ENCODE peak calls at places on chromosomes 16 and 17, in ten cellular contexts. H is fibroblast of lung, M is GM23248, L is A549, G is neural progenitor cell, S is K562, E is mesenchymal stem cell, P is neuronal stem cell, V is OCI-LY7, A is PC-3. W is an unnamed sample.

GRCh38 chr16:66491716-66492064 is 58.2 kb downstream of the TK2 start:
- DNase-seq in H (no peak), M (no peak), L (no peak), G (no peak), S (no peak), E (no peak), P (no peak), V (no peak), A (no peak), W (no peak)

GRCh38 chr16:65822148-65822547 is 544.3 kb upstream of the CDH5 start:
- DNase-seq in H (no peak), M (no peak), L (no peak), G (no peak), S (no peak), E (no peak), P (no peak), V (no peak), A (no peak), W (no peak)

GRCh38 chr17:75783069-75783783 is 1.4 kb upstream of the UNK start:
- DNase-seq in H (peak), M (peak), L (no peak), G (no peak), S (no peak), E (peak), P (no peak), V (peak), A (peak), W (peak)

GRCh38 chr16:51116353-51116752 is 34.7 kb downstream of the SALL1 start:
- DNase-seq in H (no peak), M (no peak), L (no peak), G (no peak), S (no peak), E (no peak), P (no peak), V (no peak), A (no peak), W (no peak)

GRCh38 chr17:1606352-1606985 is 22.2 kb downstream of the SLC43A2 start:
- DNase-seq in H (no peak), M (no peak), L (no peak), G (no peak), S (no peak), E (no peak), P (no peak), V (no peak), A (no peak), W (no peak)

GRCh38 chr16:21684199-21684598 is 20.4 kb downstream of the OTOA start:
- DNase-seq in H (no peak), M (peak), L (no peak), G (peak), S (peak), E (no peak), P (no peak), V (peak), A (no peak), W (no peak)

GRCh38 chr17:55887531-55887930 is 136.7 kb downstream of the PCTP start:
- DNase-seq in H (no peak), M (no peak), L (no peak), G (no peak), S (no peak), E (no peak), P (no peak), V (no peak), A (no peak), W (no peak)

GRCh38 chr17:17042851-17043667 is 802 bp downstream of the MPRIP start:
- DNase-seq in H (peak), M (peak), L (no peak), G (peak), S (no peak), E (peak), P (peak), V (peak), A (peak), W (peak)

GRCh38 chr16:5000573-5001001 is 33.1 kb downstream of the NAGPA start:
- DNase-seq in H (no peak), M (no peak), L (no peak), G (no peak), S (no peak), E (no peak), P (no peak), V (no peak), A (no peak), W (no peak)

GRCh38 chr16:11499295-11500089 is 87.2 kb downstream of the LITAF start:
- DNase-seq in H (no peak), M (no peak), L (peak), G (no peak), S (no peak), E (no peak), P (no peak), V (no peak), A (peak), W (no peak)

GRCh38 chr16:84508502-84508901 is 4.0 kb upstream of the MEAK7 start:
- DNase-seq in H (no peak), M (no peak), L (no peak), G (no peak), S (no peak), E (no peak), P (no peak), V (peak), A (no peak), W (no peak)

GRCh38 chr16:24745791-24746190 is 16.3 kb downstream of the TNRC6A start:
- DNase-seq in H (no peak), M (no peak), L (no peak), G (no peak), S (no peak), E (no peak), P (no peak), V (no peak), A (no peak), W (no peak)

DNA sequence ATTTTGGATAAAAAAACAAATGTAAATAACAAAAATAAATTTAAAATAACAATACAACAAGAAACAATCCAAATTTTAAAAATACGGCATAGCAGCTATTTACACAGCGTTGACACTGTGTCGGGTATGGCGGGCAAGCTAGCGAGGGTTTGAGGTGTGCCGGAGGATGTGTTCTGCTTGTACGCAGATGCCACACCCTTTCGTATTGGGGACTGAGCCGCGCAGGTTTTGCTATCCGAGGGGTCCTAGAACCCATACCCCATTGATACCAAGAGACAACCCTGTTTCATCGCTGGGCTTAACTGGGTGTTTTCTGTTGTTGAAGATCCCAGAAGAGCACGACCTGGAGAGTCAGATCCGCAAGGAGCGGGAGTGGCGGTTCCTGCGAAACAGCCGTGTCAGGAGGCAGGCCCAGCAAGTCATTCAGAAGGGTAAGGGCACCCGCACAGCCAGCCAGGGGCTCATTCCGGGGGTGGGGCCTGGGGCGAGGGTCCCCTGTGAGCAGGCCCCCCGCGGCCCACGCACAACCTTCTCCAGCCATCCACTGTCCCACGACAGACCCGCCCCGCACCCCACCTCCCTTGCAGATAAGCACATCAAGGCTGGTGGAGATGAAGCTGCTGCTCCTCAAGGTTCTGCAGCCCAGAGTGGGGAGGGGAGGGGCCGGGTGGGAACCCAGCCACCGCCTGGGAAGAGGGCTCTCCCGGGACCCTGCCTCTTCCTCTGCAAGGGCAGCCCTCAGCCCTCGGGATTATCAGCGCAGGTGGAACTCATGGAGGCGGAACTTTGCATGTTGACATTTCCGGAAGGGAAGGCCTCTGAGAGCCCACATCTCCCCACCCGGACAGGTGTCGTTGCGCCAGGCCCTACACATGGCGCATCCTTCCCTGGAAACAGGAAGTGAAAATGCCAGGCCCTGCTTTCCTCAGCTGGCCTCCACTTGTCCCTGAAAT is 51.2 kb upstream of the CHMP6 start:
- DNase-seq in H (no peak), M (no peak), L (no peak), G (no peak), S (no peak), E (no peak), P (no peak), V (peak), A (no peak), W (no peak)
- H3K4me2 ChIP-seq in H (no peak), M (no peak), L (no peak), G (no peak), S (no peak), E (no peak), P (no peak), V (peak), A (no peak), W (no peak)

DNA sequence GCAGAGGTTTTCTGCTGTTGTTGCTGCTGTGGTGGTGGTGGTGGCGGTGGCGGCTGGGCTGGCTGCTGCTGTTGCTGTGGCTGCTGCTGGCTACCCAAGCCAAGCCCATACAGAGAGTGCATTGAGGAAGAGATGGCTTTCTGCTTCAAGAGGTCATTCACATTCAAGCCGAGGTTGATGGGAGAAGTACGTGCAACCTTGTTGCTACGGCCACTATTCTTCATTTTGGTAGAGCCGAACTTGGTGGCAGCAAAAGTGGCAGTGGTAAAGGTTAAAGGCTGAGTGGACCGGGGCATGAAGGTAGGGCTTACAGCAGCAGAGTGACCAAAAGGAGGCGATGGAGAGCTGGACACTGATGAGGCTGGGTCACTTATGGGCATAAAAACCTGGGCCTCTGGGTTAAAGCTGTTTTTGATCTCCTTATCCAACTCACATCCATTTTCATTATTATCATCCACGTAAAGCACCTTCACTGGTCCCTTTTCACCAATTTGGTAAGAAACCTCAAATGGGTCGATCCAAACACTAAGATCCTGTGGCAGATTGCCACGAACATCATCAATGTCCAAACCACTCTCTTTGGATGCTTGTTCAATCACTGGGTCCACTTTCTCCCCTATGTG is 2.8 kb downstream of the TOB1 start:
- DNase-seq in H (peak), M (peak), L (no peak), G (peak), S (no peak), E (peak), P (no peak), V (peak), A (peak), W (peak)
- H3K4me3 ChIP-seq in H (peak), M (peak), L (peak), G (no peak), S (no peak), E (no peak), P (no peak), V (no peak), A (peak), W (no peak)

DNA sequence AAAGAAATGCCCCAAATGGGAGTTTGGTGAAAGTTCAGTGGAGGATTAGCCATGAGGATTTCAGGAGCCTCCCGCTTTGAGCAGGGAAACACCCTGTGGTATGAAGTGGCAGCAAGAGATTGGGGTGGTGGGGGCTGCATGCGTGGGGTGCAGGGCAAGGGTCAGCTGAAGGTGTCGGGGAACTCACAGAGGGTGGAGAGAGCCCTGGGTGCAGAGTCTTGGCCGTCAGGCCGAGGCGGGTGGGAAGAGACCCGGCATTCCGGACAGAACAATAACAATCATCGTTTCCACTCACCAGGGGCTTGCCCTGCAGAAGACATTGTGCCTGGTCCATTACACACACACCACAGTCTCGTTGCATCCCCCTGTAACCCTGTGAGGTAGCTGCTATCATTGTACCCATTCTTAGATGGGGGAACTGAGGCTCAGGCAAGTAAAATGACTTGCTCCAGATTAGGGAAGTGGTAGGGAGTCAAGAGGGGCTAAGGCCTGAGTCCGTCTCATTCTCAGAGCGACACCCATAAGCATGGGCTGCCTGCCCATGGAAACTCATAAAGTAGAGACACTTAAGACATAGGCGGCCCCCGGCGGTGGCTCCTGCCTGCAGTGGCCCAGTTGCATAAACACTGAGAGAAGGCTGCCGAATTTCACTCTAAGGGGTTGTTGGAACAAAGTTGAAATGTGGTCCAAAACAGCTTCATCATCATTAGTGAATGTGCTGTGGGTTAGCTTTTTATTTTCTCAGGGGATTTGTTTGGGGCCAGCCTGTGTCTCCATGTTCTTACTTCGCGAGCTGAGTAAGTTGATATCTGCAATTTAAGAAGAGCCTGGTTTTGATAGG is 93.3 kb downstream of the CMIP start:
- DNase-seq in H (peak), M (peak), L (no peak), G (no peak), S (no peak), E (no peak), P (no peak), V (peak), A (no peak), W (no peak)
- H3K4me2 ChIP-seq in H (no peak), M (peak), L (peak), G (no peak), S (no peak), E (no peak), P (no peak), V (no peak), A (no peak), W (no peak)

GRCh38 chr17:12790806-12791148 is 1.5 kb downstream of the ARHGAP44 start:
- DNase-seq in H (no peak), M (no peak), L (no peak), G (no peak), S (no peak), E (no peak), P (no peak), V (no peak), A (no peak), W (no peak)

GRCh38 chr17:12789075-12789975 is at the start of gene ARHGAP44:
- DNase-seq in H (peak), M (peak), L (peak), G (peak), S (peak), E (peak), P (peak), V (peak), A (peak), W (no peak)

GRCh38 chr17:12794919-12795517 is 5.7 kb downstream of the ARHGAP44 start:
- DNase-seq in H (no peak), M (no peak), L (no peak), G (no peak), S (no peak), E (no peak), P (no peak), V (no peak), A (no peak), W (no peak)

GRCh38 chr17:12789976-12790805 is 893 bp downstream of the ARHGAP44 start:
- DNase-seq in H (no peak), M (no peak), L (no peak), G (peak), S (no peak), E (no peak), P (peak), V (no peak), A (no peak), W (no peak)
- H3K4me3 ChIP-seq in H (peak), M (peak), L (peak), G (peak), S (peak), E (peak), P (peak), V (peak), A (peak), W (no peak)

DNA sequence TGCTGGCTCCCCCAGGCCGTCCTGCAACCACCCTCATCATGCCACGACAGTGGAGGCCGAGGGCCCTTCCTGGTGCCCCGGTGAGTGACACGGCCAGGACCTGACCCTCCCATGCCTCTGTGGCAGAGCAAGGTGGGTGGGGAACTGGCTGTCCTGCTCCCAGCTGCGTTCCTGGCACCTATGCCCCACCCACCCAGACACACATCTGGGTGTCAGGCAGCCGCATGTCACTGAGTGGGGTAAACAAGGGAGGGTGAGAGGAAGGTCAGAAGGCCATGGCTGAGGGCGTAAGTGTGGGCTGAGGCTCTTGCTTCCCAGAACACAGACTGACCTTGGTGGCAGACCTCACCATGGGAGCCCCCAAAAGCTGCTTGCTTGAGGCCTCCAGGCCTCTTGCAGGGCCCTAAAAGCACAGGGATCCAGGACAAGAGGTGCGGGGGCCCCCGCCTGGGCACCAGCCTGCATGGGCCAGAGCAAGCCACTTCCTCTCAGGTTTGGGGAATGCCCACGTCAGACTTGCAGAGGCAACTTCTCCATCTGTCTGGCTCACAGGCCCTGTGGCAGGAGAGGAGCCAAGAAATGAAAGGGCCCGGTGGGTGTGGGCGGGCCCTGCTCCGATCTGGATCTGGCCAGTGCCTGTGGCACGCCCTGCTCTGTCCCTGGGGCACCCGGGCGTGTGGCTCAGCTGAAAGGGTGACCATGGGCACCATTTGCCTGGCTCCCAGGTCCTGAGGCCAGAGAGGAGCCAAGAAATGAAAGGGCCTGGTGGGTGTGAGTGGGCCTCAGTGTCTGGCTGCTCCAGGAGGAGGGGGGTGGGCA is 3.9 kb upstream of the CCDC57 start:
- DNase-seq in H (peak), M (peak), L (no peak), G (no peak), S (no peak), E (peak), P (no peak), V (no peak), A (peak), W (peak)
- H3K4me2 ChIP-seq in H (no peak), M (peak), L (peak), G (no peak), S (no peak), E (no peak), P (no peak), V (no peak), A (peak), W (no peak)

W was measured in MM.1S.